ENCODE peak calls at places on chromosomes 5 and 9, in six cellular contexts. W is IMR-90, D is trophoblast cell, O is H1, C is neuronal stem cell, U is mesenchymal stem cell. I is an unnamed sample.
A peak's percentile ranks its signal among the peaks of the same experiment; 100 is the strongest.

GRCh38 chr9:96383165-96383939 is at the start of gene SLC35D2:
- DNase-seq in W (peak; percentile 32), D (peak; percentile 71), O (no peak), C (peak; percentile 37), U (peak; percentile 70), I (peak; percentile 74)

GRCh38 chr5:19795218-19795617 is 192.8 kb downstream of the CDH18 start:
- DNase-seq in W (peak; percentile 57), D (no peak), O (peak; percentile 3), C (no peak), U (peak; percentile 41), I (no peak)

GRCh38 chr5:80346055-80346454 is 26.3 kb downstream of the SPZ1 start:
- DNase-seq in W (no peak), D (peak; percentile 0), O (peak; percentile 13), C (no peak), U (peak; percentile 34), I (peak; percentile 63)

GRCh38 chr9:83937861-83938455 is 16.7 kb upstream of the KIF27 start:
- DNase-seq in W (peak; percentile 62), D (peak; percentile 59), O (no peak), C (peak; percentile 63), U (peak; percentile 78), I (no peak)

GRCh38 chr5:76874088-76874581 is 24.3 kb downstream of the S100Z start:
- DNase-seq in W (no peak), D (no peak), O (no peak), C (no peak), U (no peak), I (no peak)

GRCh38 chr9:70933318-70933717 is 188.1 kb downstream of the TRPM3 start:
- DNase-seq in W (peak; percentile 8), D (no peak), O (no peak), C (no peak), U (no peak), I (no peak)

GRCh38 chr9:17319822-17320221 is 185.0 kb downstream of the CNTLN start:
- DNase-seq in W (peak; percentile 4), D (no peak), O (no peak), C (no peak), U (no peak), I (no peak)

GRCh38 chr5:40615586-40616193 is 64.0 kb upstream of the PTGER4 start:
- DNase-seq in W (peak; percentile 29), D (no peak), O (no peak), C (no peak), U (no peak), I (no peak)

GRCh38 chr5:157029457-157029856 is 29.5 kb downstream of the HAVCR1 start:
- DNase-seq in W (no peak), D (no peak), O (no peak), C (no peak), U (no peak), I (no peak)

GRCh38 chr9:27117489-27118135 is 8.6 kb downstream of the TEK start:
- DNase-seq in W (no peak), D (no peak), O (no peak), C (no peak), U (no peak), I (peak; percentile 35)

GRCh38 chr5:32232441-32233219 is 58.5 kb upstream of the GOLPH3 start:
- DNase-seq in W (peak; percentile 63), D (peak; percentile 47), O (peak; percentile 19), C (peak; percentile 46), U (peak; percentile 68), I (peak; percentile 72)

GRCh38 chr9:93267091-93267541 is 83.2 kb downstream of the WNK2 start:
- DNase-seq in W (no peak), D (no peak), O (no peak), C (no peak), U (no peak), I (no peak)

GRCh38 chr5:77017668-77018067 is 12.5 kb upstream of the AGGF1 start:
- DNase-seq in W (no peak), D (no peak), O (no peak), C (no peak), U (no peak), I (no peak)

GRCh38 chr9:127196826-127197145 is 67.8 kb upstream of the GARNL3 start:
- DNase-seq in W (no peak), D (no peak), O (no peak), C (no peak), U (no peak), I (no peak)

GRCh38 chr5:38607396-38607795 is 51.0 kb upstream of the LIFR start:
- DNase-seq in W (peak; percentile 97), D (no peak), O (no peak), C (no peak), U (peak; percentile 95), I (no peak)

GRCh38 chr5:98179791-98180755 is 593.4 kb upstream of the RGMB start:
- DNase-seq in W (no peak), D (no peak), O (no peak), C (no peak), U (no peak), I (no peak)

GRCh38 chr5:137453476-137454080 is 45.5 kb downstream of the SPOCK1 start:
- DNase-seq in W (peak; percentile 51), D (no peak), O (no peak), C (peak; percentile 69), U (peak; percentile 16), I (no peak)

GRCh38 chr9:129697956-129698757 is 32.7 kb downstream of the PRRX2 start:
- DNase-seq in W (no peak), D (no peak), O (no peak), C (no peak), U (no peak), I (peak; percentile 41)

DNA sequence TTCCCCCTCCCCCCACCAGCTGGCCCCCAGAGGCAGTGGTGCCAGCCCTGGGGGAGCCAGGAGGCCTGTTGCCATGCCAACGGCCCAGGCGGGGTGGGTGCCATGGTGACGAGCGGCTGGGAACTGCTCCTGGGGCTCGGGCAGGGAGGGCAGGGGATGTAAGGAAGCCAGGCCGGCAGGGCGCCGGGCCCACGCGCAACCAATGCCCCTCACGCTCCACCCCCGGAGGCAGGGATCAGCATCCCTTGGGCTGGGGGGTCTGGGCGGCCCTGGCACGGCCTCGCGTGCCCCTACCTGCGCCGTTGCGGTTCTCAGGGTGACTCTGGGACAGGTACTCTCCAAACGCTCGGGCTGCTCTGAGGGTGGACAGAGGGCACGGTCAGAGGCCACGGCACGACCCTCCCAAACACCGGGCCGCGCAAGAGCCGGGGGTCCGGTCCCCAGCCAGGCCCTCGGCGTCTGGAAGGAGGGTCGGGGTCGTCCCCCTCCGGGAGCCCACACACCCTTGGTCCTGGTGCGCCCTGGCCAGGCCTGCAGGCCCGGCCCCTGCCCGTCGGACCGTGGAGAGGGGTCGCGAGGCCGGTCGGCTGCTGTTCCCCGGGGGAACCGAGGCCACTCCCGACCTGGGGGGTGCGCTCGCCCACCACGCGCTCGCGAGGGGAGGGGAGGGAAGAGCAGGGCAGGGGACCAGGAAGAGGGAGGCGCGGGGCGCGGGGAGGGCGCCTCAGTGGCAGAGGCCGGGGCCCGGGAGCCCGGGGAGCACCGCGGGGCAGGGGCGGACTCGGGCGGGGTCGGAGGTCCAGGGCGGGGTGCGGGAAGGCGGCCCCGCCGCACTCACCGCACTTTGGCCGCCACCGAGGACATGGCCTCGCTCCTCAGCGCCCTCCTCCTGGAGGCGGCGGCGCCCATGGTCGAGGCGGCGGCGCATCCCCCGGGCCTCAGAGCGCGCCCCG is 664 bp downstream of the NSMF start:
- DNase-seq in W (no peak), D (no peak), O (no peak), C (no peak), U (peak; percentile 24), I (no peak)
- H2AFZ ChIP-seq in W (peak overlapping the region; percentile 88), D (peak overlapping the region; percentile 63), O (no peak overlapping the region), C (peak overlapping the region; percentile 99), U (peak overlapping the region; percentile 18), I (no peak overlapping the region)

GRCh38 chr5:168020522-168021294 is 270.7 kb upstream of the WWC1 start:
- DNase-seq in W (peak; percentile 8), D (no peak), O (no peak), C (no peak), U (peak; percentile 15), I (no peak)
- H3K27ac ChIP-seq in W (no peak overlapping the region), D (no peak overlapping the region), O (no peak overlapping the region), C (no peak overlapping the region), U (no peak overlapping the region), I (no peak overlapping the region)

GRCh38 chr5:55706230-55706629 is 5.9 kb downstream of the SLC38A9 start:
- DNase-seq in W (no peak), D (no peak), O (no peak), C (no peak), U (no peak), I (no peak)

GRCh38 chr5:55699041-55699688 is 13.0 kb downstream of the SLC38A9 start:
- DNase-seq in W (no peak), D (no peak), O (no peak), C (no peak), U (no peak), I (no peak)

GRCh38 chr5:55701462-55702103 is 10.5 kb downstream of the SLC38A9 start:
- DNase-seq in W (no peak), D (no peak), O (no peak), C (no peak), U (no peak), I (no peak)

GRCh38 chr5:55702612-55703345 is 9.3 kb downstream of the SLC38A9 start:
- DNase-seq in W (no peak), D (no peak), O (no peak), C (no peak), U (no peak), I (no peak)

GRCh38 chr5:55700745-55701144 is 11.4 kb downstream of the SLC38A9 start:
- DNase-seq in W (no peak), D (no peak), O (no peak), C (no peak), U (no peak), I (no peak)
- H3K4ac ChIP-seq in W (no peak overlapping the region), D (no peak overlapping the region), O (no peak overlapping the region), C (no peak overlapping the region), U (no peak overlapping the region), I (no peak overlapping the region)

GRCh38 chr5:56358703-56359428 is 125.7 kb upstream of the ANKRD55 start:
- DNase-seq in W (peak; percentile 12), D (no peak), O (no peak), C (no peak), U (no peak), I (no peak)
- H2AFZ ChIP-seq in W (peak overlapping the region; percentile 64), D (no peak overlapping the region), O (no peak overlapping the region), C (no peak overlapping the region), U (no peak overlapping the region), I (no peak overlapping the region)